ENCODE peak calls at places on chromosomes 3 and 15, in four cellular contexts. G is OCI-LY7, S is astrocyte, T is SK-N-SH. Y is an unnamed sample. For H3K4me1, the result is how much of the 10 kb centered on the place peaks cover.

GRCh38 chr3:129315386-129315991 is 36.8 kb downstream of the HMCES start:
- DNase-seq in G (peak), T (peak), S (no peak), Y (peak)

GRCh38 chr3:184300377-184300717 is 1.3 kb downstream of the PSMD2 start:
- DNase-seq in T (no peak), S (peak), G (no peak), Y (peak)

GRCh38 chr3:6622712-6623111 is 238.2 kb upstream of the GRM7 start:
- DNase-seq in T (no peak), G (no peak), S (no peak), Y (no peak)

GRCh38 chr15:41148065-41148464 is 32.0 kb upstream of the INO80 start:
- DNase-seq in S (no peak), T (no peak), G (no peak), Y (no peak)

GRCh38 chr3:36811768-36812167 is 47.4 kb upstream of the DCLK3 start:
- DNase-seq in S (no peak), G (no peak), T (no peak), Y (no peak)

GRCh38 chr3:85796140-85796539 is 837.4 kb downstream of the CADM2 start:
- DNase-seq in G (no peak), T (no peak), S (peak), Y (no peak)

GRCh38 chr3:186930639-186931486 is 537 bp downstream of the ST6GAL1 start:
- DNase-seq in G (peak), T (peak), S (peak), Y (no peak)

GRCh38 chr3:119175869-119176756 is 2.7 kb downstream of the UPK1B start:
- DNase-seq in T (no peak), G (no peak), S (peak), Y (peak)

GRCh38 chr15:98333206-98333605 is 315.1 kb upstream of the IGF1R start:
- DNase-seq in G (no peak), T (no peak), S (no peak), Y (no peak)

GRCh38 chr15:37767841-37768455 is 166.5 kb upstream of the TMCO5A start:
- DNase-seq in S (no peak), T (no peak), G (no peak), Y (no peak)

GRCh38 chr3:70400194-70400593 is 87.8 kb upstream of the MDFIC2 start:
- DNase-seq in S (no peak), G (no peak), T (no peak), Y (no peak)

GRCh38 chr3:12471228-12471627 is 13.1 kb upstream of the TSEN2 start:
- DNase-seq in T (no peak), S (no peak), G (no peak), Y (no peak)

GRCh38 chr15:27459836-27460235 is 488.9 kb downstream of the GABRG3 start:
- DNase-seq in G (no peak), S (peak), T (no peak), Y (no peak)

GRCh38 chr3:186717039-186717457 is at the start of gene KNG1:
- DNase-seq in S (no peak), T (no peak), G (no peak), Y (no peak)

DNA sequence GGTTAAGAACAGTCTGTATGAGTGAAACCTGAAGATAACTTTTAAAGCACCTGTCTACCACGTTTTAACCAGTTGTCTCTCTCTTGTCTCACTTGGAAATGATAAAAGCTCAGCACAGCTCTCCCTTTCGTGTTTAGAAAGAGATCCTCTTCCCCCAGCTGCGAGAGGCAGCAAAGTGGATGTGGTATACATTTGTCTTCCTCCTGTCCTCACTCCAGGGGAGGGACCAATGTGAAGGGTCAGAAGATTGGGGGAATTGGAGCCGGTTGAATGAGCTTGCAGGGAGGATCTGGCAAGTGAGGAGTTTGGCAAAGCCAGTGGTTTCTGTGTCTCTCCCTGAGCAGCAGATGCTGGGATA is 14.6 kb downstream of the SMAD6 start:
- DNase-seq in S (no peak), T (no peak), G (no peak), Y (no peak)
- H3K4me2 ChIP-seq in S (no peak), T (no peak), G (peak), Y (no peak)

GRCh38 chr3:122563717-122564025 is 429 bp downstream of the PARP9 start:
- DNase-seq in G (peak), S (no peak), T (peak), Y (no peak)
- H3K4me1 ChIP-seq in G (under half), S (under half), T (under half), Y (under half)

DNA sequence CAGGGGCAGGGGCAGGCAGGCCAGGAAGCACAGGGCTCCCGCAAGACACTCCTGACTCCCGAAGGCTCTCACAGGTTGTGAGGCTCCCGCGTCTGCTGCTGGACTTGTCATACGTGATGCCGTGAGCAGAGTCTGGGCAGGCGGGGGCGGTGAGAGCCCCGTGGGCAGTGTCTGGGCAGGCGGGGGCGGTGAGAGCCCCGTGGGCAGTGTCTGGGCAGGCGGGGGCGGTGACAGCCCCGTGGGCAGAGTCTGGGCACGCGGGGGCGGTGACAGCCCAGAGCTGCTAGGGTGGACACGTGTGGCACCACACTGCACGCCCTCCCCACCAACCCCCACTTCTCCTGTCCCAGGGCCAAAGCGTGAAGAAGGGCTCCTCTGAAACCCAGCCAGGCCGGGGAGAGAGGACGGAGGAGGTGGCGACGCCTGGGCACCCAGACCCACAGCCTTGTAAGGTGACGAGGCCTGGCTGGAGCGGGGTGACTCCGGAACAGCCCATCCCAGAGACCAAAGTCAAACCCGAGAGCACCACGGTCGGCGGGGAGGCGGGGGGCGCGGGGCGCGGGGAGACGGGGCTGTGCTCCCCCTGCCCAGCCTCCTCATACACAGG is 35.0 kb downstream of the TNK2 start:
- DNase-seq in G (no peak), T (no peak), S (no peak), Y (no peak)
- H3K4me3 ChIP-seq in G (no peak), T (no peak), S (no peak), Y (no peak)

GRCh38 chr3:139389552-139390368 is at the start of gene COPB2:
- DNase-seq in S (peak), T (peak), G (peak), Y (peak)
- H3K4me2 ChIP-seq in S (peak), T (peak), G (peak), Y (peak)

Y was measured in osteoblast.